ENCODE peak calls at places on chromosome 10, in ten cellular contexts. B is heart right ventricle; C is CD8-positive, alpha-beta memory T cell; L is neural progenitor cell; S is small intestine; M is heart left ventricle; E is upper lobe of right lung; X is MM.1S; Y is esophagus squamous epithelium; I is GM23248. T is an unnamed sample. For H3K4me1, the result is how much of the 10 kb centered on the place peaks cover.

GRCh38 chr10:30999084-30999712 is 32.5 kb downstream of the ZNF438 start:
- DNase-seq in B (no peak), C (no peak), L (no peak), S (peak), M (peak), E (no peak), X (no peak), Y (no peak), I (peak), T (no peak)

GRCh38 chr10:94963901-94964300 is 25.4 kb downstream of the CYP2C9 start:
- DNase-seq in B (no peak), C (no peak), L (peak), S (peak), M (no peak), E (no peak), X (peak), Y (no peak), I (peak), T (no peak)

GRCh38 chr10:57336339-57336738 is 931.4 kb downstream of the IPMK start:
- DNase-seq in B (no peak), C (no peak), L (no peak), S (no peak), M (no peak), E (no peak), X (no peak), Y (no peak), I (no peak), T (no peak)

GRCh38 chr10:74039561-74040145 is 41.7 kb downstream of the VCL start:
- DNase-seq in B (no peak), C (no peak), L (no peak), S (no peak), M (peak), E (no peak), X (no peak), Y (no peak), I (peak), T (peak)

GRCh38 chr10:4771554-4772201 is 54.3 kb upstream of the AKR1E2 start:
- DNase-seq in B (no peak), C (no peak), L (no peak), S (no peak), M (no peak), E (no peak), X (no peak), Y (no peak), I (peak), T (no peak)

GRCh38 chr10:114616516-114616915 is 41.6 kb downstream of the ABLIM1 start:
- DNase-seq in B (no peak), C (no peak), L (no peak), S (no peak), M (no peak), E (no peak), X (no peak), Y (no peak), I (peak), T (no peak)

GRCh38 chr10:58293989-58294388 is 25.0 kb downstream of the CISD1 start:
- DNase-seq in B (no peak), C (no peak), L (peak), S (no peak), M (no peak), E (no peak), X (no peak), Y (no peak), I (no peak), T (no peak)

GRCh38 chr10:101485681-101486554 is 102.1 kb downstream of the POLL start:
- DNase-seq in B (no peak), C (no peak), L (peak), S (no peak), M (no peak), E (no peak), X (no peak), Y (no peak), I (peak), T (peak)

DNA sequence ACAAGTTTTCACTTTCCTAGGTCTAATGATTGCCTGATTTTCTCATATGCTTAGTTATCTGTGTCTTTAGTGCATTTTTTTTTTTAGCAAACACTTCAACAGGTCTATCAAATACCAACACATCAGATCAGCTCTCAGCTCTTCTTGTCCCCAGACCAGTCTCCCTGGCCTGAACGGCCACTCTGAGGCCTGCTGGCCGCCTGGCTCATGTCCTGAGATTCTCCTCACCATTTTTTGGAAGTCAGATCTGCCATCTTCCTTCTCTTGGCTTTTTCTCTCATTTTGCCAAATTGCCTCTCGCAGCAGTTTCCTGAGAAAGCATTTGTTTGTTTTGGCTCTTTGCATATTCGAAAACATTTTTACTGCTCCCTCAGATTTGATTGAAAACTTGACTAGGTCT is 29.3 kb downstream of the PPP2R2D start:
- DNase-seq in B (no peak), C (no peak), L (no peak), S (no peak), M (no peak), E (peak), X (no peak), Y (no peak), I (no peak), T (no peak)
- H3K4me1 ChIP-seq in B (half or more), C (half or more), L (under half), S (under half), M (under half), E (under half), X (under half), Y (under half), I (under half), T (under half)

DNA sequence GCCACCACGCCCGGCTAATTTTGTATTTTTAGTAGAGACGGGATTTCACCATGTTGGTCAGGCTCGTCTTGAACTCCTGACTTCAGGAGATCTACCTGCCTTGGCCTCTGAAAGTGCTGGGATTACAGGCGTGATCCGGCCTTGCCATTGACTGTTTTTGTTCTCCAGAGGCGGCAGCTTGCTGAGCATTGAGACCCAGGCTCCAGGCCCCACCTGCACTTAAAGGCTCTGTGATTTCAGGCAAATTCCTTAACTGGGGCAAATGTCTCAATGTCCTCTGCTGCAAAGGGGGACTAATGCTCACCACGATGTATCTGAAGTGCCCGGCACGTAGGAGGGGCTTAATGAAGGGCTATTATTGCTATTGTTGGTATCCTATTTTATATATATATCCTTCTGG is 29.0 kb downstream of the TRIM8 start:
- DNase-seq in B (no peak), C (no peak), L (no peak), S (no peak), M (no peak), E (no peak), X (no peak), Y (no peak), I (no peak), T (no peak)
- H3K4me3 ChIP-seq in B (no peak), C (no peak), L (no peak), S (no peak), M (no peak), E (no peak), X (no peak), Y (no peak), I (peak), T (no peak)

DNA sequence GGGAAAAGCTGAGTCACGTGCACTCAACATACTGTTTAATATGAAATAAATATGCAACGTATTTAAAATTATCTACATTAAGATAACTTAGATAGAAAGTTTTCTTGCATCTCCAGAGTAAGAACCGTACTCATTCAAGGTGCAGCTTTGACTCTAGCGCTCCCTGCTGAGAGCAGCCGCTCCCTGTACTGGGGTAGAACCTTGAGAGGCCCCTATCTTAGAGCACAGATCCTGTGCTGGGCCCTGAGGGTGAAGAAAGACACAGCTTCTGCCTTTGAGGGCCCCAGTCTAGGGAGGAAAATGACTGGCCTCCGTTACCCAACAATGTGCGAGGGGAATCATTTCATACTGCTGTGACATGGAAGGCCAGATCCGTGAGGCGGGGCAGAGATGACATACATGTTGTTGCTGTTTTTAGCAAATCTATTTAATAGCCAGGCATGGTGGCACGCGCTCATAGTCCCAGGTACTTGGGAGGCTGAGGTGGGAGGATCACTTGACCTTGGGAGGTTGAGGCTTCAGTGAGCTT is 81.0 kb downstream of the SVIL start:
- DNase-seq in B (no peak), C (no peak), L (no peak), S (no peak), M (no peak), E (no peak), X (no peak), Y (no peak), I (no peak), T (no peak)
- H3K4me1 ChIP-seq in B (under half), C (under half), L (under half), S (under half), M (under half), E (under half), X (under half), Y (under half), I (under half), T (under half)

DNA sequence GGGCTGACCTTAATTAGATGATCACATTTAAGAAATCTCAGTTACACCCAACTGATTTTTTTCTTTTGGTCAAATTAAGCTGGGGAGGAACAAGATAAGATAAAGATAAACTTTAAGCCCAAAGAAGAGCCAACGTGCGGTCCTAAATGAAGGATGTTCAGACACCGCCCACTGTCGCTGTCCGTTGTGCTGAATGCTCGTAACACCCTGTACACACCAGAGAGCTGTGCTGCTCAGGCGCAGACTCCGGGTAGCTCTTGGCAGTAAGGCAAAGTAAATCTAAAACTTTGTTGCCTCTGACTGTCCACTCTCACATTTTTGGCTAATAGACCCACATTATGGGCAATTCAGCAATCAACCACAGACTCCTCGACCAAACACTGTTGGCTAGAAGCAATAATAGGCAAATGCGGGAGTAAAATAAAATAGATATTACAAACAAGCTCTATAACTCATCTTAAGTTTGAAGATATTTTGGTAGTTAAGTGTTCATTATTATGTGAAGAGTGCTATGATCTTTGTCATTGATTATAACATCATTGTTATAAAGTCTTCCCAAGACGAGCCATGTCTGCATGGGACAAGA is 57.1 kb downstream of the PLPP4 start:
- DNase-seq in B (no peak), C (no peak), L (peak), S (no peak), M (no peak), E (no peak), X (peak), Y (no peak), I (peak), T (no peak)
- H3K4me3 ChIP-seq in B (no peak), C (no peak), L (no peak), S (no peak), M (no peak), E (no peak), X (no peak), Y (no peak), I (no peak), T (no peak)

DNA sequence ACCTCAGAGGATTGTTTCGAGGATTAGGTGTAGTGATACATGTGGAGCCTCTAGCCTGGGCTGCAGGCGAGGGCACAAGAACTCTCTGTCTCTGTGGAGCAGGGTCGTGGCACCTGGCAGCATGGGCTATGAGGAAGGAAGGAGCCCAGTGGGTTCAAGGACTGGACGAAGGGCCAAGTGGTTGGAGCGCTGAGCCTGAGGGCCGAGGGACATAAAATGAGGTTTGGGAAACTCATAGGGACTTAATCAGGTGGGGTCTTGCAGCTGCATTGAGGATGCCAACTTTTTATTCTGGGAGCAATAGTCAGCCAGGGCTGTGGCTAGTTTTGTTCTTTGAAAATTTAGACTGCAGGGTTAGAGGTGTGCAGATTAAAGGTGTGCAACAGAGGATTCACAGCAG is 33.0 kb upstream of the ZNF32 start:
- DNase-seq in B (no peak), C (no peak), L (no peak), S (no peak), M (no peak), E (no peak), X (no peak), Y (no peak), I (no peak), T (no peak)
- H3K4me1 ChIP-seq in B (under half), C (under half), L (under half), S (under half), M (under half), E (under half), X (under half), Y (under half), I (under half), T (under half)

DNA sequence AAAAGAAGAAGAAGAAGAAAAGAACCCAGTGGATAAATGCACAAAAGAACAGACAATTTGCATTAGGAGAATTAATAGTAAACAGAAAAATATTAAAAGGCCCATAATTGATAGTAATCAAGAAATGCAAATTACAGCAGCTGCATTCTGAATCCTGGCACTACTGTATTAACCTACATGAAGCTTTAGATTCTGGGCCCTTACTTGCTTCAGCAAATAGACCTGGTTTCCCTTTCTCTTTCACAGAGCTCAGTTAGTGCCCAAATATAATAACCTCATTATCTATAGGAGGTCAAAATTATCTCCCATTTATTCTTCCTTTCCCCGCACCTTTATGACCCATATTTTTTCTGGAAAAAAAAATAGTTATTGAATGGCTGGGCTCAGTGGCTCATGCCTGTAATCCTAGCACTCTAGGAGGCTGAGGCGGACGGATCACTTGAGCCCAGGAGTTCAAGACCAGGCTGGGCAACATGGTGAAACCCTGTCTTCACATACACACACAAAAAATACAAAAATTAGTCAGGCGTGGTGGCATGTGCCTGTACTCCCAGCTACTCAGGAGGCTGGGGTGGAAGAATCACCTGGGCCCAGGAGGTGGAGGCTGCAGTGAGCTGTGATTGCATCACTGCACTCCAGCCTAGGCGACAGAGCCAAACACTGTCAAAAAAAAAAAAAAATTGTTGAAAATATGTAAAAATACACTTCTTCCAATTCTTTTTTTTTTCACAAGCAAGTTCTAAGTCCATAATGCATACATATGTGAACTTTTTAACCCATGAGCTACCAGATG is 36.0 kb upstream of the PIK3AP1 start:
- DNase-seq in B (no peak), C (no peak), L (no peak), S (peak), M (no peak), E (no peak), X (peak), Y (no peak), I (no peak), T (no peak)
- H3K4me3 ChIP-seq in B (no peak), C (no peak), L (no peak), S (no peak), M (no peak), E (no peak), X (no peak), Y (no peak), I (no peak), T (no peak)